ENCODE peak calls at places on chromosomes 13 and 19, in nine cellular contexts. N is RPMI7951; C is T-helper 9 cell; F is anterior cingulate cortex; W is fibroblast of gingiva; V is mucosa of descending colon; A is left ventricle myocardium superior; B is endothelial cell; U is effector memory CD4-positive, alpha-beta T cell. Z is an unnamed sample.

GRCh38 chr19:55212447-55212846 is 3.1 kb upstream of the PTPRH start:
- DNase-seq in N (peak; percentile 15), C (no peak), F (no peak), W (no peak), V (peak; percentile 61), A (no peak), B (no peak), U (no peak), Z (no peak)

GRCh38 chr19:8334458-8335342 is 8.4 kb downstream of the KANK3 start:
- DNase-seq in N (peak; percentile 49), C (no peak), F (no peak), W (peak; percentile 49), V (peak; percentile 74), A (peak; percentile 74), B (peak; percentile 49), U (no peak), Z (no peak)

GRCh38 chr13:110965755-110966134 is 50.9 kb upstream of the ANKRD10 start:
- DNase-seq in N (no peak), C (no peak), F (no peak), W (no peak), V (no peak), A (no peak), B (no peak), U (no peak), Z (no peak)

GRCh38 chr19:46715620-46716012 is 1.3 kb downstream of the PRKD2 start:
- DNase-seq in N (no peak), C (no peak), F (no peak), W (no peak), V (no peak), A (no peak), B (no peak), U (no peak), Z (no peak)

GRCh38 chr13:84445776-84446175 is 563.5 kb upstream of the SLITRK1 start:
- DNase-seq in N (peak; percentile 14), C (no peak), F (no peak), W (no peak), V (no peak), A (no peak), B (no peak), U (no peak), Z (no peak)

GRCh38 chr13:93956416-93956815 is 523.1 kb downstream of the DCT start:
- DNase-seq in N (no peak), C (no peak), F (no peak), W (peak; percentile 19), V (no peak), A (no peak), B (no peak), U (no peak), Z (no peak)

GRCh38 chr19:53545271-53546065 is 7.5 kb downstream of the ZNF331 start:
- DNase-seq in N (peak; percentile 36), C (no peak), F (no peak), W (peak; percentile 86), V (no peak), A (no peak), B (no peak), U (no peak), Z (no peak)

GRCh38 chr19:13022111-13022858 is 27.0 kb downstream of the NFIX start:
- DNase-seq in N (peak; percentile 42), C (no peak), F (peak; percentile 30), W (peak; percentile 74), V (no peak), A (peak; percentile 63), B (no peak), U (no peak), Z (no peak)

GRCh38 chr19:37997911-37998344 is 90.9 kb downstream of the SIPA1L3 start:
- DNase-seq in N (peak; percentile 97), C (no peak), F (no peak), W (peak; percentile 90), V (no peak), A (no peak), B (no peak), U (no peak), Z (no peak)

GRCh38 chr19:29835447-29835846 is 23.7 kb downstream of the CCNE1 start:
- DNase-seq in N (no peak), C (no peak), F (no peak), W (no peak), V (no peak), A (no peak), B (no peak), U (no peak), Z (no peak)

GRCh38 chr13:30027569-30028455 is 177.4 kb upstream of the UBL3 start:
- DNase-seq in N (no peak), C (no peak), F (no peak), W (no peak), V (no peak), A (no peak), B (no peak), U (no peak), Z (no peak)

GRCh38 chr19:55341191-55342043 is 1.7 kb downstream of the KMT5C start:
- DNase-seq in N (peak; percentile 48), C (peak; percentile 25), F (peak; percentile 14), W (peak; percentile 43), V (peak; percentile 82), A (peak; percentile 83), B (peak; percentile 59), U (peak; percentile 41), Z (peak; percentile 22)

GRCh38 chr13:98476106-98476505 is 100.8 kb downstream of the STK24 start:
- DNase-seq in N (no peak), C (peak; percentile 54), F (no peak), W (no peak), V (no peak), A (no peak), B (no peak), U (peak; percentile 70), Z (no peak)

GRCh38 chr19:42477933-42478332 is 35.2 kb upstream of the CXCL17 start:
- DNase-seq in N (no peak), C (no peak), F (no peak), W (no peak), V (no peak), A (no peak), B (no peak), U (no peak), Z (no peak)

GRCh38 chr19:33998739-33999345 is 173.5 kb upstream of the LSM14A start:
- DNase-seq in N (peak; percentile 14), C (no peak), F (no peak), W (no peak), V (no peak), A (no peak), B (no peak), U (no peak), Z (no peak)

GRCh38 chr19:50557009-50557613 is 11.1 kb downstream of the LRRC4B start:
- DNase-seq in N (no peak), C (no peak), F (no peak), W (no peak), V (no peak), A (no peak), B (no peak), U (no peak), Z (no peak)

GRCh38 chr13:39603424-39603947 is 493 bp upstream of the LHFPL6 start:
- DNase-seq in N (peak; percentile 56), C (no peak), F (no peak), W (no peak), V (no peak), A (peak; percentile 44), B (peak; percentile 20), U (no peak), Z (no peak)

GRCh38 chr13:111474136-111475002 is 153.9 kb downstream of the TEX29 start:
- DNase-seq in N (peak; percentile 35), C (no peak), F (no peak), W (peak; percentile 19), V (no peak), A (no peak), B (peak; percentile 23), U (no peak), Z (no peak)

GRCh38 chr19:518292-519231 is 11.3 kb downstream of the TPGS1 start:
- DNase-seq in N (no peak), C (peak; percentile 54), F (no peak), W (no peak), V (no peak), A (no peak), B (no peak), U (peak; percentile 24), Z (no peak)

GRCh38 chr13:113273856-113274590 is 23.0 kb upstream of the LAMP1 start:
- DNase-seq in N (peak; percentile 35), C (no peak), F (no peak), W (peak; percentile 39), V (no peak), A (no peak), B (no peak), U (no peak), Z (no peak)

GRCh38 chr19:13198634-13199033 is 48.4 kb downstream of the IER2 start:
- DNase-seq in N (no peak), C (no peak), F (no peak), W (no peak), V (no peak), A (no peak), B (no peak), U (no peak), Z (no peak)

GRCh38 chr13:71339010-71339409 is 528.0 kb downstream of the DACH1 start:
- DNase-seq in N (no peak), C (no peak), F (no peak), W (no peak), V (no peak), A (no peak), B (no peak), U (no peak), Z (no peak)

Z was measured in CD8-positive, alpha-beta memory T cell.